ENCODE peak calls at places on chromosomes 11 and 22, in eight cellular contexts. I is ELF-1; J is brain microvascular endothelial cell; Z is activated CD8-positive, alpha-beta memory T cell treated with anti-CD3 and anti-CD28 coated beads for 4 hours; N is NCI-H2227 treated with DMSO at 0.1 percent for 48 hours; M is LoVo; X is A549; E is NCI-H1092. O is an unnamed sample.

GRCh38 chr22:37229805-37230672 is 14.0 kb downstream of the RAC2 start:
- DNase-seq in J (peak; percentile 43), Z (peak; percentile 77), M (no peak), I (no peak), N (no peak), E (no peak), X (no peak), O (no peak)

GRCh38 chr11:112859787-112860186 is 101.4 kb upstream of the NCAM1 start:
- DNase-seq in M (no peak), J (no peak), X (no peak), I (no peak), E (no peak), Z (no peak), N (no peak), O (no peak)

GRCh38 chr11:65445604-65446445 is 23.2 kb downstream of the NEAT1 start:
- DNase-seq in J (peak; percentile 52), N (no peak), M (no peak), E (no peak), Z (no peak), X (no peak), I (peak; percentile 34), O (peak; percentile 60)

GRCh38 chr11:1531961-1532586 is 40.0 kb downstream of the DUSP8 start:
- DNase-seq in I (no peak), M (no peak), E (no peak), J (no peak), X (no peak), Z (no peak), N (no peak), O (no peak)

GRCh38 chr11:94762995-94763394 is 5.2 kb upstream of the AMOTL1 start:
- DNase-seq in I (no peak), X (no peak), N (no peak), J (no peak), E (no peak), M (no peak), Z (no peak), O (no peak)

GRCh38 chr11:86753376-86753775 is 47.0 kb upstream of the PRSS23 start:
- DNase-seq in X (no peak), E (no peak), M (no peak), N (no peak), I (no peak), Z (no peak), J (no peak), O (no peak)

GRCh38 chr11:132674161-132674560 is 858.1 kb downstream of the OPCML start:
- DNase-seq in I (no peak), Z (no peak), N (no peak), E (no peak), J (no peak), M (no peak), X (no peak), O (no peak)

GRCh38 chr22:42283288-42284229 is 13.1 kb upstream of the TCF20 start:
- DNase-seq in X (no peak), Z (no peak), E (peak; percentile 20), N (peak; percentile 52), I (no peak), M (no peak), J (no peak), O (no peak)

GRCh38 chr11:45290586-45290985 is 4.4 kb upstream of the SYT13 start:
- DNase-seq in E (no peak), N (no peak), I (no peak), J (no peak), M (no peak), Z (no peak), X (no peak), O (no peak)

GRCh38 chr11:89613916-89614315 is 96.2 kb upstream of the TRIM77 start:
- DNase-seq in Z (no peak), J (no peak), E (no peak), N (no peak), I (no peak), X (no peak), M (no peak), O (no peak)

GRCh38 chr11:96045622-96046456 is 121.9 kb upstream of the MTMR2 start:
- DNase-seq in E (no peak), I (peak; percentile 43), N (peak; percentile 51), J (peak; percentile 43), X (no peak), Z (no peak), M (no peak), O (peak; percentile 91)

GRCh38 chr11:44726278-44727113 is at the start of gene TSPAN18:
- DNase-seq in E (no peak), J (no peak), Z (no peak), I (peak; percentile 94), N (no peak), M (no peak), X (no peak), O (no peak)

GRCh38 chr11:12813371-12814225 is 139.4 kb downstream of the TEAD1 start:
- DNase-seq in E (no peak), Z (no peak), M (peak; percentile 24), N (no peak), I (no peak), J (peak; percentile 63), X (peak; percentile 70), O (peak; percentile 44)

GRCh38 chr11:83666149-83666548 is 380.0 kb upstream of the CCDC90B start:
- DNase-seq in I (peak; percentile 18), Z (no peak), N (no peak), M (no peak), X (no peak), E (no peak), J (peak; percentile 50), O (no peak)

GRCh38 chr11:44818110-44818509 is 91.3 kb downstream of the TSPAN18 start:
- DNase-seq in M (no peak), Z (no peak), X (no peak), I (no peak), E (no peak), N (no peak), J (no peak), O (peak; percentile 14)

GRCh38 chr11:21646351-21646750 is 546.5 kb upstream of the ANO5 start:
- DNase-seq in N (no peak), I (no peak), M (no peak), J (no peak), E (no peak), Z (no peak), X (no peak), O (no peak)

GRCh38 chr22:20131593-20131855 is at the start of gene ZDHHC8:
- DNase-seq in I (no peak), E (no peak), Z (no peak), M (no peak), X (no peak), N (no peak), J (no peak), O (peak; percentile 45)

GRCh38 chr11:36617543-36617942 is 19.5 kb upstream of the RAG2 start:
- DNase-seq in N (no peak), Z (no peak), M (no peak), J (no peak), E (no peak), X (no peak), I (no peak), O (no peak)

GRCh38 chr11:16356751-16357365 is 512 bp upstream of the SOX6 start:
- DNase-seq in X (no peak), I (no peak), N (no peak), M (no peak), J (peak; percentile 5), E (no peak), Z (no peak), O (no peak)